ENCODE peak calls at places on chromosomes 6 and 20, in nine cellular contexts. S is fibroblast of lung, Y is psoas muscle, G is astrocyte of the spinal cord, V is mammary epithelial cell, P is NB4, T is AG04450, W is foreskin fibroblast, M is BE2C. J is an unnamed sample.

GRCh38 chr6:90691823-90692222 is 105.0 kb upstream of the MAP3K7 start:
- DNase-seq in T (no peak), G (no peak), V (peak), W (no peak), S (no peak), M (no peak), P (peak), Y (no peak), J (no peak)

GRCh38 chr6:135937126-135937525 is 85.6 kb downstream of the PDE7B start:
- DNase-seq in Y (no peak), G (no peak), T (no peak), V (no peak), W (no peak), P (no peak), M (no peak), S (no peak), J (no peak)

GRCh38 chr6:12593720-12594540 is 122.6 kb upstream of the PHACTR1 start:
- DNase-seq in P (no peak), Y (no peak), W (no peak), T (no peak), G (no peak), M (no peak), S (no peak), V (no peak), J (no peak)

GRCh38 chr6:128310061-128310460 is 210.3 kb downstream of the PTPRK start:
- DNase-seq in S (peak), W (peak), G (no peak), Y (no peak), M (no peak), T (no peak), V (no peak), P (no peak), J (no peak)

GRCh38 chr6:31202259-31203166 is 32.0 kb upstream of the POU5F1 start:
- DNase-seq in T (no peak), W (no peak), V (peak), G (no peak), S (no peak), M (no peak), Y (no peak), P (no peak), J (no peak)

GRCh38 chr6:150142657-150143501 is at the start of gene PPP1R14C:
- DNase-seq in S (peak), V (peak), Y (peak), M (no peak), P (no peak), G (no peak), W (no peak), T (no peak), J (no peak)

GRCh38 chr20:59808729-59809381 is 124.6 kb downstream of the SYCP2 start:
- DNase-seq in T (no peak), Y (no peak), P (no peak), W (no peak), G (no peak), M (no peak), V (no peak), S (no peak), J (no peak)

GRCh38 chr6:5175195-5175594 is 85.6 kb downstream of the LYRM4 start:
- DNase-seq in G (no peak), W (no peak), M (no peak), V (no peak), Y (no peak), P (peak), T (no peak), S (no peak), J (no peak)

GRCh38 chr20:17556842-17557674 is 12.8 kb upstream of the DSTN start:
- DNase-seq in V (peak), T (no peak), P (no peak), G (peak), S (peak), W (no peak), M (peak), Y (peak), J (no peak)

GRCh38 chr20:53133628-53134027 is 161.5 kb downstream of the TSHZ2 start:
- DNase-seq in M (no peak), T (no peak), P (no peak), W (no peak), G (no peak), V (no peak), S (no peak), Y (no peak), J (no peak)

GRCh38 chr6:29827579-29828470 is at the start of gene HLA-G:
- DNase-seq in P (no peak), G (no peak), T (no peak), W (no peak), M (no peak), S (no peak), V (no peak), Y (no peak), J (no peak)

GRCh38 chr6:140857734-140858380 is 1274.9 kb upstream of the GJE1 start:
- DNase-seq in Y (no peak), V (peak), G (peak), P (peak), M (no peak), S (peak), T (peak), W (peak), J (peak)

GRCh38 chr20:5001174-5002076 is at the start of gene SLC23A2:
- DNase-seq in P (peak), G (no peak), T (no peak), S (peak), V (no peak), Y (peak), W (no peak), M (peak), J (no peak)

GRCh38 chr20:4998160-4998651 is 3.1 kb downstream of the SLC23A2 start:
- DNase-seq in W (no peak), S (no peak), M (no peak), V (no peak), P (peak), G (no peak), T (no peak), Y (no peak), J (no peak)

GRCh38 chr20:5002077-5002413 is 735 bp upstream of the SLC23A2 start:
- DNase-seq in S (no peak), Y (no peak), G (no peak), M (peak), P (no peak), W (no peak), V (no peak), T (no peak), J (no peak)

GRCh38 chr20:5000263-5001173 is 792 bp downstream of the SLC23A2 start:
- DNase-seq in P (peak), G (no peak), V (no peak), S (no peak), W (no peak), Y (peak), M (peak), T (no peak), J (no peak)

GRCh38 chr20:4999788-5000187 is 1.5 kb downstream of the SLC23A2 start:
- DNase-seq in P (no peak), T (no peak), W (no peak), Y (no peak), G (no peak), M (no peak), S (no peak), V (no peak), J (no peak)
- H3K4me3 ChIP-seq in P (peak), T (peak), W (peak), Y (peak), G (no peak), M (peak), S (peak), V (peak), J (peak)

GRCh38 chr20:22924036-22924737 is 110.9 kb upstream of the SSTR4 start:
- DNase-seq in M (no peak), P (no peak), W (no peak), G (no peak), T (no peak), S (no peak), Y (no peak), V (peak), J (no peak)
- TF ChIP-seq CTCF in M (no peak), P (no peak), W (no peak), G (no peak), T (no peak), S (no peak), Y (no peak), V (no peak), J (no peak)

GRCh38 chr6:34534656-34535055 is 21.5 kb downstream of the SPDEF start:
- DNase-seq in W (no peak), Y (no peak), S (no peak), P (no peak), M (no peak), V (no peak), T (no peak), G (no peak), J (no peak)

GRCh38 chr6:34530753-34531365 is 25.3 kb downstream of the SPDEF start:
- DNase-seq in S (no peak), G (no peak), V (no peak), Y (no peak), T (no peak), W (no peak), M (no peak), P (no peak), J (no peak)

GRCh38 chr6:34531580-34532201 is 24.4 kb downstream of the SPDEF start:
- DNase-seq in P (peak), Y (peak), T (peak), V (no peak), M (peak), W (peak), G (peak), S (peak), J (peak)

GRCh38 chr6:34534146-34534545 is 22.0 kb downstream of the SPDEF start:
- DNase-seq in P (no peak), M (no peak), Y (no peak), T (no peak), G (no peak), S (no peak), W (no peak), V (no peak), J (no peak)

DNA sequence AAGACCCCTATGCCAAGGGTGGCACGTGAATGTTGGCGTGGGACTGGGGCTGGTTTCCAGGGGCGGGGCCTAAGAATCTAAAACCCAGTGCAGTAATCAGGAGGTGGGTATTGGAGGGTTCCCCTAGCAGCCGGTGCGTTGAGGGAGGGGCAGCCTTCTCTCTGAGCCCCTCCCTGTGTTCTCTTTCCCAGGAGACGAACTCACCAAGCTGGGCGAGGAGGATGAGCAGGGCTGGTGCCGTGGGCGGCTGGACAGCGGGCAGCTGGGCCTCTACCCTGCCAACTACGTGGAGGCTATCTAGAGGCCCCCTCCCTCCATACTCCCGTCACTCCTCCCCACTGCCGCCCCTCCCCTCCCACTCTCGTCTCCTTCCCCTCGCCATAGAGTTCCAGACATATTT is 23.9 kb downstream of the SPDEF start:
- DNase-seq in V (no peak), S (no peak), W (no peak), P (no peak), G (no peak), M (no peak), T (no peak), Y (no peak), J (no peak)
- H3K4me3 ChIP-seq in V (no peak), S (no peak), W (peak), P (no peak), G (peak), M (no peak), T (peak), Y (peak), J (peak)

GRCh38 chr6:14863896-14864850 is 381.7 kb upstream of the JARID2 start:
- DNase-seq in P (peak), G (no peak), T (no peak), W (no peak), V (no peak), M (no peak), Y (no peak), S (no peak), J (no peak)
- TF ChIP-seq CTCF in P (peak), G (peak), T (peak), W (no peak), V (no peak), M (peak), Y (no peak), S (no peak), J (peak)

GRCh38 chr6:133396225-133396624 is 155.1 kb downstream of the EYA4 start:
- DNase-seq in M (peak), S (peak), W (no peak), G (peak), V (peak), T (no peak), P (no peak), Y (no peak), J (peak)
- H3K4me3 ChIP-seq in M (no peak), S (no peak), W (no peak), G (no peak), V (no peak), T (no peak), P (no peak), Y (no peak), J (no peak)

GRCh38 chr6:152232494-152233151 is 404.5 kb downstream of the SYNE1 start:
- DNase-seq in W (peak), P (peak), V (no peak), M (no peak), G (peak), S (peak), T (no peak), Y (no peak), J (peak)
- TF ChIP-seq CTCF in W (peak), P (no peak), V (no peak), M (no peak), G (no peak), S (peak), T (peak), Y (no peak), J (peak)